ENCODE peak calls at places on chromosomes 5 and 9, in six cellular contexts. E is dorsolateral prefrontal cortex, L is CD14-positive monocyte, K is transverse colon, Z is adrenal gland, P is IMR-90. V is an unnamed sample.

GRCh38 chr5:67693956-67694564 is 497.5 kb upstream of the CD180 start:
- DNase-seq in E (no peak), L (no peak), K (peak; percentile 56), Z (peak; percentile 20), P (no peak), V (no peak)

GRCh38 chr5:91706785-91707520 is 323.8 kb upstream of the ARRDC3 start:
- DNase-seq in E (no peak), L (no peak), K (no peak), Z (no peak), P (no peak), V (no peak)

GRCh38 chr9:120904061-120904998 is 22.3 kb downstream of the TRAF1 start:
- DNase-seq in E (no peak), L (no peak), K (peak; percentile 43), Z (no peak), P (no peak), V (no peak)

GRCh38 chr9:132018957-132019405 is 60.7 kb downstream of the MED27 start:
- DNase-seq in E (no peak), L (no peak), K (no peak), Z (no peak), P (peak; percentile 24), V (no peak)

GRCh38 chr9:35616681-35617459 is 1.3 kb downstream of the CD72 start:
- DNase-seq in E (no peak), L (peak; percentile 70), K (peak; percentile 82), Z (peak; percentile 65), P (peak; percentile 69), V (no peak)

GRCh38 chr5:151047814-151048425 is 27.5 kb downstream of the GPX3 start:
- DNase-seq in E (no peak), L (no peak), K (no peak), Z (no peak), P (no peak), V (no peak)

GRCh38 chr5:139513852-139514485 is 31.4 kb upstream of the STING1 start:
- DNase-seq in E (peak; percentile 45), L (no peak), K (no peak), Z (no peak), P (no peak), V (no peak)

GRCh38 chr9:81183763-81184162 is 505.6 kb downstream of the TLE1 start:
- DNase-seq in E (no peak), L (no peak), K (no peak), Z (no peak), P (peak; percentile 86), V (no peak)

GRCh38 chr5:8363133-8363532 is 494.2 kb downstream of the MTRR start:
- DNase-seq in E (no peak), L (no peak), K (no peak), Z (no peak), P (peak; percentile 8), V (no peak)

GRCh38 chr5:141121563-141121962 is at the start of gene PCDHB4:
- DNase-seq in E (no peak), L (no peak), K (no peak), Z (no peak), P (no peak), V (no peak)

GRCh38 chr5:142939884-142940283 is 169.7 kb downstream of the ARHGAP26 start:
- DNase-seq in E (no peak), L (no peak), K (no peak), Z (no peak), P (peak; percentile 34), V (no peak)

GRCh38 chr9:88978034-88978433 is 13.2 kb upstream of the S1PR3 start:
- DNase-seq in E (no peak), L (no peak), K (no peak), Z (no peak), P (no peak), V (no peak)

GRCh38 chr5:5191906-5192305 is 51.8 kb downstream of the ADAMTS16 start:
- DNase-seq in E (no peak), L (no peak), K (no peak), Z (no peak), P (no peak), V (no peak)

GRCh38 chr5:149297340-149298023 is 25.8 kb downstream of the AFAP1L1 start:
- DNase-seq in E (no peak), L (no peak), K (no peak), Z (no peak), P (peak; percentile 14), V (no peak)

GRCh38 chr5:149300441-149300840 is 28.8 kb downstream of the AFAP1L1 start:
- DNase-seq in E (no peak), L (no peak), K (no peak), Z (no peak), P (no peak), V (no peak)

GRCh38 chr5:149298163-149298562 is 26.5 kb downstream of the AFAP1L1 start:
- DNase-seq in E (no peak), L (no peak), K (no peak), Z (no peak), P (no peak), V (no peak)

GRCh38 chr5:149299451-149300054 is 27.9 kb downstream of the AFAP1L1 start:
- DNase-seq in E (no peak), L (no peak), K (no peak), Z (no peak), P (no peak), V (no peak)

DNA sequence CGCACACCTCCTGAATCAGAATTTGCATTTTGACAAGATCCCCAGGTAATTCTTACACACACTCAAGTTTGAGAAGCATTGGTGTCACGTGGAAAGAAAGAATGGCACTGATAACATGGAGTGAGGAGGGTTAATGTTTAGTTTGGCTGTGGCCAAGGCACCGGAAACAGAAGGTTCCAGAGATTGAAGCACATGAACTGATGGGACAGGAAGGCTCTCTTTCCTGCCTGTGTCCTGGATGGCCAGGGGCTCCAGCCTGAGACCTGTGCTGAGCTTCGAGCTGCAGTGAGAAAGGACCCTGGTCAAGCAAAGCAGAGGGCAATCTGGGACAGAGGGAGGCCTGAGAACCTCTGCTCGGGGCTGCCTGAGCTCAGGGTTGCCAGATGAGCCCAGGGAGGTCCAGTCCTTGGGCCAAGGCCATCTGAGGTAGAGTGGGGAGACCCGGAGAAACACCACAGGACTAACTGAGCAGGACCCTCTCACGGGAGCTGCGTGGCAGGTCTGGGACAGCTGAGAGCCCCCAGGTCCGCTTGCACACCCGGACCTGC is 27.3 kb downstream of the AFAP1L1 start:
- DNase-seq in E (no peak), L (no peak), K (no peak), Z (no peak), P (no peak), V (no peak)
- TF ChIP-seq CTCF in E (no peak), L (no peak), K (no peak), Z (no peak), P (no peak), V (no peak)

GRCh38 chr5:78492216-78492615 is 131.8 kb downstream of the SCAMP1 start:
- DNase-seq in E (no peak), L (no peak), K (no peak), Z (no peak), P (no peak), V (no peak)
- TF ChIP-seq CTCF in E (no peak), L (no peak), K (no peak), Z (no peak), P (no peak), V (no peak)

DNA sequence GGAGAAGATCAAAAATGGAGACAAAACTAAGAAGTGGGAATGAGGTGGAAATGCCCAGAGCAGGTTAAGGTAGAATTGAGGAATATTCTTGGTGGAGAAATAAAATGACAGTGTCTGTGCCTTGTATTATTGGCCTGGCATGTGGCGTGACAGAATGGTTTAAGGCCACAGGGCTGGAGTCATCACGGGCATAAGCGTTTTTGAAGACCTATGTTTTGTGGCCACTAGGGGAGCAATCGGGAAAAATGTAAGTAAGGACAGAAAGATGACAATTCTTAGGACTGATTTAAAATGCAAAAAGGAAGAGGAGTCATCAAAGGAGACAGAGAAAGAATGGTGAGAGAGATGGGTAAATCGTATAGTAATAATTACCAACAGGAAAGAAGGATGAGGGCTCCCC is 72.2 kb upstream of the EPB41L4A start:
- DNase-seq in E (no peak), L (no peak), K (no peak), Z (no peak), P (peak; percentile 1), V (no peak)
- TF ChIP-seq CTCF in E (no peak), L (peak; percentile 34), K (peak; percentile 12), Z (peak; percentile 14), P (peak; percentile 23), V (peak; percentile 70)

GRCh38 chr9:115015018-115015635 is 84.7 kb upstream of the TNFSF8 start:
- DNase-seq in E (peak; percentile 36), L (no peak), K (peak; percentile 28), Z (no peak), P (peak; percentile 64), V (no peak)
- TF ChIP-seq CTCF in E (peak; percentile 57), L (peak; percentile 53), K (peak; percentile 50), Z (no peak), P (peak; percentile 66), V (peak; percentile 69)

GRCh38 chr9:15423328-15423985 is 781 bp downstream of the SNAPC3 start:
- DNase-seq in E (no peak), L (no peak), K (no peak), Z (no peak), P (peak; percentile 43), V (no peak)
- TF ChIP-seq CTCF in E (no peak), L (no peak), K (no peak), Z (no peak), P (peak; percentile 39), V (peak; percentile 38)

GRCh38 chr5:158943569-158943968 is 156.1 kb downstream of the EBF1 start:
- DNase-seq in E (no peak), L (no peak), K (no peak), Z (no peak), P (no peak), V (no peak)
- TF ChIP-seq CTCF in E (no peak), L (no peak), K (no peak), Z (no peak), P (no peak), V (no peak)

DNA sequence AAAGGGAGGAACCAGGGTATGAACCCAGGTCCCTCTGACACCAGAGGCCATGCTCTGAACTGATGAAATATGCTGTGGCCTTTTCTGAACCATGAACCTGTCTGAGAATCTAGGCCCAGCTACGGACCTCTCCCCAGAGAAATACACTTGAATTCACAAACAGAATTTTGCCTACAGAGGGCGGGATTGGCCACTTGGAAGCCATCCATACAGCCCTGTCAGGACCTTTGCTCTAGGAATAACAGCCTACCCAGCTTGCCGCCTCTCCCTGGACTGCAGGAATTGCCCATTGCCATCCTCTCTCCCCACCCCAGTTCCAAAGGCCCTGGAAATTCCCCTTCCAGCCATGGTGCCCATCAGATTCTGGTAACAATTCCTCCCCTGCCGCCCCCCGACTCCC is 26.6 kb downstream of the MORN5 start:
- DNase-seq in E (no peak), L (no peak), K (peak; percentile 51), Z (no peak), P (no peak), V (no peak)
- TF ChIP-seq CTCF in E (no peak), L (no peak), K (no peak), Z (no peak), P (no peak), V (no peak)

DNA sequence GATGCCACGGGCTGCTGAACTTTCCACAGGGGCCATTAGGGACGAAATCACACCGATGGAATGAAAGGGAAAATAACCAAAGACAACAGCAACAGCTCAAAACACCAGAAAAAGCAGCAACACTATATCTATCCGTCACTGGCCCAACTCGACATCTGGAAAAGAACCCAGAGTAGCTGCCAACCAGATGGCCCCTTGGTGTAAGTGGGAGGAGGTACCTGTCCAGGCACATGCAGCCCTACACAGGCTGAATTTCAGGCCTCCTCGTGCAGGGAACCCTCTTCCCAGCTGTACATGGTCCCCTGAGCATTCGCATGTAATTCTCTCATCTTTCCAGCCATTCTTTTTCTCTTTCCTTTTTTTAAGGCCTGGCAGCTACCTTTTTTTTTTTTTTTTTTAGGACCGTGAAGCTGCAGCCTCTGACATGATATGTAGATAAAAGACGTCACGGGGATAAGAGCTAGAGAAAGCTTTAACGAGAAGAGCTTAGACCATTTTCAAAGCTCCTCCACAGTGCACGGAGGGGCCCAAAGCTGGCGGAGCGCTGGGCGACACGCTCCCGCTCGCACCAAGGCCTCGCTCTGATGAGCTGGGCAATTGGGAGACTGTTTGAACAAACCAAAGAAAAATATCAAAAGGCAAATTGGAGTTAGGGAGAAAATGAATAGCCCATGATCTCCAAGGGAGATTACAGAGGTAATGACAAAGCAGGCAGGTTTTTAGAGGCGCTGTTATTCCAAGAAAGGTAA is 179.2 kb downstream of the SREK1 start:
- DNase-seq in E (no peak), L (no peak), K (no peak), Z (no peak), P (no peak), V (no peak)
- TF ChIP-seq CTCF in E (no peak), L (no peak), K (no peak), Z (no peak), P (no peak), V (no peak)

V was measured in type B pancreatic cell.